ENCODE peak calls at places on chromosomes 3 and 15, in ten cellular contexts. One of them, this sample, is unnamed.

GRCh38 chr15:75995611-75996010 is 16.6 kb downstream of the NRG4 start:
- DNase-seq in Calu3: no peak
- DNase-seq in activated T-helper 1 cell treated with anti-CD3 and anti-CD28 coated beads, Interleukin-12 subunit alpha, Interleukin-12 subunit beta, Interleukin-2, Interleukin-4 antibody, amounts not matched to agents 30 ng/mL and 10 ng/mL and 1 ng/mL, durations not matched to agents 14 hours and 24 hours and 36 hours: no peak
- DNase-seq in PC-9: no peak
- DNase-seq in lower leg skin: no peak
- DNase-seq in NCI-H345: no peak
- DNase-seq in Ammon's horn: no peak
- DNase-seq in stimulated activated CD4-positive, alpha-beta T cell treated with anti-CD3 and anti-CD28 coated beads, Interleukin-4, amount 100 ng/mL, for 24 hours: no peak
- DNase-seq in right cardiac atrium: no peak
- DNase-seq in bronchial epithelial cell: no peak
- DNase-seq in this sample: no peak

GRCh38 chr3:155138677-155139076 is 58.6 kb downstream of the MME start:
- DNase-seq in activated T-helper 1 cell treated with anti-CD3 and anti-CD28 coated beads, Interleukin-12 subunit alpha, Interleukin-12 subunit beta, Interleukin-2, Interleukin-4 antibody, amounts not matched to agents 30 ng/mL and 10 ng/mL and 1 ng/mL, durations not matched to agents 14 hours and 24 hours and 36 hours: no peak
- DNase-seq in NCI-H345: no peak
- DNase-seq in right cardiac atrium: no peak
- DNase-seq in lower leg skin: no peak
- DNase-seq in PC-9: no peak
- DNase-seq in Ammon's horn: no peak
- DNase-seq in Calu3: no peak
- DNase-seq in stimulated activated CD4-positive, alpha-beta T cell treated with anti-CD3 and anti-CD28 coated beads, Interleukin-4, amount 100 ng/mL, for 24 hours: no peak
- DNase-seq in bronchial epithelial cell: no peak
- DNase-seq in this sample: no peak

GRCh38 chr3:39315420-39315819 is 14.1 kb upstream of the CCR8 start:
- DNase-seq in NCI-H345: no peak
- DNase-seq in PC-9: no peak
- DNase-seq in bronchial epithelial cell: peak
- DNase-seq in lower leg skin: no peak
- DNase-seq in activated T-helper 1 cell treated with anti-CD3 and anti-CD28 coated beads, Interleukin-12 subunit alpha, Interleukin-12 subunit beta, Interleukin-2, Interleukin-4 antibody, amounts not matched to agents 30 ng/mL and 10 ng/mL and 1 ng/mL, durations not matched to agents 14 hours and 24 hours and 36 hours: no peak
- DNase-seq in Ammon's horn: no peak
- DNase-seq in stimulated activated CD4-positive, alpha-beta T cell treated with anti-CD3 and anti-CD28 coated beads, Interleukin-4, amount 100 ng/mL, for 24 hours: no peak
- DNase-seq in Calu3: no peak
- DNase-seq in right cardiac atrium: no peak
- DNase-seq in this sample: no peak

GRCh38 chr15:83284563-83285283 is at the start of gene BNC1:
- DNase-seq in activated T-helper 1 cell treated with anti-CD3 and anti-CD28 coated beads, Interleukin-12 subunit alpha, Interleukin-12 subunit beta, Interleukin-2, Interleukin-4 antibody, amounts not matched to agents 30 ng/mL and 10 ng/mL and 1 ng/mL, durations not matched to agents 14 hours and 24 hours and 36 hours: no peak
- DNase-seq in NCI-H345: no peak
- DNase-seq in bronchial epithelial cell: peak
- DNase-seq in Ammon's horn: no peak
- DNase-seq in PC-9: no peak
- DNase-seq in stimulated activated CD4-positive, alpha-beta T cell treated with anti-CD3 and anti-CD28 coated beads, Interleukin-4, amount 100 ng/mL, for 24 hours: no peak
- DNase-seq in right cardiac atrium: peak
- DNase-seq in lower leg skin: no peak
- DNase-seq in Calu3: no peak
- DNase-seq in this sample: no peak

GRCh38 chr15:40047413-40048154 is 8.6 kb upstream of the SRP14 start:
- DNase-seq in right cardiac atrium: peak
- DNase-seq in stimulated activated CD4-positive, alpha-beta T cell treated with anti-CD3 and anti-CD28 coated beads, Interleukin-4, amount 100 ng/mL, for 24 hours: peak
- DNase-seq in bronchial epithelial cell: peak
- DNase-seq in lower leg skin: no peak
- DNase-seq in Ammon's horn: peak
- DNase-seq in PC-9: peak
- DNase-seq in Calu3: peak
- DNase-seq in activated T-helper 1 cell treated with anti-CD3 and anti-CD28 coated beads, Interleukin-12 subunit alpha, Interleukin-12 subunit beta, Interleukin-2, Interleukin-4 antibody, amounts not matched to agents 30 ng/mL and 10 ng/mL and 1 ng/mL, durations not matched to agents 14 hours and 24 hours and 36 hours: peak
- DNase-seq in NCI-H345: peak
- DNase-seq in this sample: no peak

GRCh38 chr15:48936666-48937065 is 27.1 kb downstream of the SHC4 start:
- DNase-seq in activated T-helper 1 cell treated with anti-CD3 and anti-CD28 coated beads, Interleukin-12 subunit alpha, Interleukin-12 subunit beta, Interleukin-2, Interleukin-4 antibody, amounts not matched to agents 30 ng/mL and 10 ng/mL and 1 ng/mL, durations not matched to agents 14 hours and 24 hours and 36 hours: no peak
- DNase-seq in Calu3: no peak
- DNase-seq in stimulated activated CD4-positive, alpha-beta T cell treated with anti-CD3 and anti-CD28 coated beads, Interleukin-4, amount 100 ng/mL, for 24 hours: no peak
- DNase-seq in PC-9: no peak
- DNase-seq in right cardiac atrium: no peak
- DNase-seq in Ammon's horn: no peak
- DNase-seq in bronchial epithelial cell: no peak
- DNase-seq in lower leg skin: no peak
- DNase-seq in NCI-H345: no peak
- DNase-seq in this sample: no peak

GRCh38 chr15:92565351-92566125 is 90.0 kb downstream of the FAM174B start:
- DNase-seq in PC-9: no peak
- DNase-seq in stimulated activated CD4-positive, alpha-beta T cell treated with anti-CD3 and anti-CD28 coated beads, Interleukin-4, amount 100 ng/mL, for 24 hours: no peak
- DNase-seq in lower leg skin: no peak
- DNase-seq in bronchial epithelial cell: no peak
- DNase-seq in Calu3: no peak
- DNase-seq in right cardiac atrium: no peak
- DNase-seq in activated T-helper 1 cell treated with anti-CD3 and anti-CD28 coated beads, Interleukin-12 subunit alpha, Interleukin-12 subunit beta, Interleukin-2, Interleukin-4 antibody, amounts not matched to agents 30 ng/mL and 10 ng/mL and 1 ng/mL, durations not matched to agents 14 hours and 24 hours and 36 hours: no peak
- DNase-seq in NCI-H345: no peak
- DNase-seq in Ammon's horn: no peak
- DNase-seq in this sample: no peak

GRCh38 chr15:67050062-67050461 is 15.3 kb upstream of the SMAD3 start:
- DNase-seq in lower leg skin: no peak
- DNase-seq in stimulated activated CD4-positive, alpha-beta T cell treated with anti-CD3 and anti-CD28 coated beads, Interleukin-4, amount 100 ng/mL, for 24 hours: no peak
- DNase-seq in bronchial epithelial cell: peak
- DNase-seq in Calu3: no peak
- DNase-seq in activated T-helper 1 cell treated with anti-CD3 and anti-CD28 coated beads, Interleukin-12 subunit alpha, Interleukin-12 subunit beta, Interleukin-2, Interleukin-4 antibody, amounts not matched to agents 30 ng/mL and 10 ng/mL and 1 ng/mL, durations not matched to agents 14 hours and 24 hours and 36 hours: no peak
- DNase-seq in right cardiac atrium: no peak
- DNase-seq in PC-9: peak
- DNase-seq in Ammon's horn: no peak
- DNase-seq in NCI-H345: no peak
- DNase-seq in this sample: no peak

GRCh38 chr3:149479621-149480325 is 5.3 kb downstream of the TM4SF4 start:
- DNase-seq in PC-9: no peak
- DNase-seq in Calu3: no peak
- DNase-seq in bronchial epithelial cell: no peak
- DNase-seq in Ammon's horn: no peak
- DNase-seq in NCI-H345: no peak
- DNase-seq in stimulated activated CD4-positive, alpha-beta T cell treated with anti-CD3 and anti-CD28 coated beads, Interleukin-4, amount 100 ng/mL, for 24 hours: no peak
- DNase-seq in lower leg skin: no peak
- DNase-seq in right cardiac atrium: no peak
- DNase-seq in activated T-helper 1 cell treated with anti-CD3 and anti-CD28 coated beads, Interleukin-12 subunit alpha, Interleukin-12 subunit beta, Interleukin-2, Interleukin-4 antibody, amounts not matched to agents 30 ng/mL and 10 ng/mL and 1 ng/mL, durations not matched to agents 14 hours and 24 hours and 36 hours: no peak
- DNase-seq in this sample: no peak

GRCh38 chr15:31857194-31857593 is 173.1 kb upstream of the CHRNA7 start:
- DNase-seq in bronchial epithelial cell: no peak
- DNase-seq in Calu3: no peak
- DNase-seq in lower leg skin: no peak
- DNase-seq in NCI-H345: no peak
- DNase-seq in activated T-helper 1 cell treated with anti-CD3 and anti-CD28 coated beads, Interleukin-12 subunit alpha, Interleukin-12 subunit beta, Interleukin-2, Interleukin-4 antibody, amounts not matched to agents 30 ng/mL and 10 ng/mL and 1 ng/mL, durations not matched to agents 14 hours and 24 hours and 36 hours: no peak
- DNase-seq in Ammon's horn: no peak
- DNase-seq in PC-9: no peak
- DNase-seq in right cardiac atrium: no peak
- DNase-seq in stimulated activated CD4-positive, alpha-beta T cell treated with anti-CD3 and anti-CD28 coated beads, Interleukin-4, amount 100 ng/mL, for 24 hours: no peak
- DNase-seq in this sample: no peak

This sample was measured in HS-27A.